ENCODE peak calls at places on chromosomes 13 and 19, in nine cellular contexts. F is heart left ventricle, Y is vagina, M is dorsolateral prefrontal cortex, I is AG04450, E is A549, C is tibial nerve, S is lung, K is fibroblast of lung. H is an unnamed sample.

GRCh38 chr13:41900918-41901317 is 60.0 kb downstream of the VWA8 start:
- DNase-seq in F (no peak), Y (no peak), M (no peak), I (no peak), E (no peak), C (no peak), S (no peak), K (no peak), H (no peak)

GRCh38 chr19:4583961-4584669 is 24.6 kb upstream of the SEMA6B start:
- DNase-seq in F (no peak), Y (no peak), M (peak; percentile 67), I (no peak), E (no peak), C (no peak), S (no peak), K (no peak), H (no peak)

GRCh38 chr13:23466144-23467002 is 32.9 kb upstream of the SACS start:
- DNase-seq in F (peak; percentile 75), Y (no peak), M (peak; percentile 85), I (peak; percentile 42), E (peak; percentile 41), C (peak; percentile 72), S (peak; percentile 54), K (peak; percentile 88), H (peak; percentile 73)

GRCh38 chr19:50670102-50670380 is 20.8 kb downstream of the C19orf81 start:
- DNase-seq in F (no peak), Y (no peak), M (no peak), I (no peak), E (no peak), C (no peak), S (no peak), K (no peak), H (no peak)

GRCh38 chr13:114118763-114119123 is 13.7 kb downstream of the RASA3 start:
- DNase-seq in F (no peak), Y (no peak), M (no peak), I (no peak), E (peak; percentile 55), C (no peak), S (no peak), K (peak; percentile 66), H (no peak)

GRCh38 chr19:6731822-6732221 is 5.6 kb downstream of the GPR108 start:
- DNase-seq in F (no peak), Y (no peak), M (no peak), I (no peak), E (no peak), C (no peak), S (no peak), K (no peak), H (no peak)

GRCh38 chr19:30064021-30064699 is 122.1 kb downstream of the URI1 start:
- DNase-seq in F (no peak), Y (no peak), M (no peak), I (no peak), E (no peak), C (no peak), S (no peak), K (no peak), H (no peak)

GRCh38 chr19:4066682-4067395 is at the start of gene ZBTB7A:
- DNase-seq in F (peak; percentile 87), Y (no peak), M (peak; percentile 80), I (no peak), E (peak; percentile 70), C (peak; percentile 77), S (peak; percentile 91), K (peak; percentile 76), H (peak; percentile 85)

GRCh38 chr13:95180513-95181245 is 120.6 kb downstream of the ABCC4 start:
- DNase-seq in F (no peak), Y (no peak), M (no peak), I (no peak), E (no peak), C (no peak), S (no peak), K (no peak), H (no peak)

GRCh38 chr19:46842791-46843190 is 7.9 kb downstream of the AP2S1 start:
- DNase-seq in F (no peak), Y (no peak), M (no peak), I (no peak), E (no peak), C (no peak), S (no peak), K (no peak), H (no peak)

GRCh38 chr19:42396248-42396541 is 6.1 kb upstream of the CNFN start:
- DNase-seq in F (no peak), Y (no peak), M (no peak), I (no peak), E (no peak), C (no peak), S (no peak), K (no peak), H (no peak)

GRCh38 chr19:40305403-40305802 is 20.3 kb upstream of the AKT2 start:
- DNase-seq in F (peak; percentile 82), Y (no peak), M (peak; percentile 71), I (peak; percentile 83), E (peak; percentile 99), C (peak; percentile 59), S (peak; percentile 81), K (peak; percentile 93), H (peak; percentile 81)

GRCh38 chr13:80590551-80590950 is 249.6 kb upstream of the SPRY2 start:
- DNase-seq in F (no peak), Y (no peak), M (no peak), I (no peak), E (no peak), C (no peak), S (no peak), K (no peak), H (no peak)

GRCh38 chr13:52931913-52932312 is 83.5 kb upstream of the PCDH8 start:
- DNase-seq in F (no peak), Y (no peak), M (no peak), I (no peak), E (no peak), C (no peak), S (no peak), K (no peak), H (no peak)

GRCh38 chr13:27024781-27025492 is 146.7 kb downstream of the USP12 start:
- DNase-seq in F (no peak), Y (no peak), M (no peak), I (no peak), E (no peak), C (no peak), S (no peak), K (no peak), H (no peak)

GRCh38 chr19:55494172-55494761 is 6.0 kb downstream of the SSC5D start:
- DNase-seq in F (peak; percentile 79), Y (no peak), M (no peak), I (no peak), E (no peak), C (no peak), S (no peak), K (peak; percentile 36), H (peak; percentile 86)

GRCh38 chr13:32142956-32143375 is 111.4 kb downstream of the FRY start:
- DNase-seq in F (no peak), Y (no peak), M (no peak), I (peak; percentile 36), E (no peak), C (no peak), S (no peak), K (peak; percentile 36), H (no peak)
- H3K27ac ChIP-seq in F (no peak overlapping the region), Y (no peak overlapping the region), M (no peak overlapping the region), I (no peak overlapping the region), E (no peak overlapping the region), C (no peak overlapping the region), S (no peak overlapping the region), K (no peak overlapping the region), H (no peak overlapping the region)

GRCh38 chr13:67137044-67137735 is 92.9 kb downstream of the PCDH9 start:
- DNase-seq in F (no peak), Y (no peak), M (no peak), I (no peak), E (no peak), C (no peak), S (no peak), K (peak; percentile 49), H (no peak)

GRCh38 chr13:67133476-67133875 is 96.7 kb downstream of the PCDH9 start:
- DNase-seq in F (no peak), Y (no peak), M (no peak), I (no peak), E (no peak), C (no peak), S (no peak), K (no peak), H (no peak)

GRCh38 chr13:67136157-67136556 is 94.0 kb downstream of the PCDH9 start:
- DNase-seq in F (no peak), Y (no peak), M (no peak), I (no peak), E (no peak), C (no peak), S (no peak), K (no peak), H (no peak)

GRCh38 chr13:67135356-67135755 is 94.8 kb downstream of the PCDH9 start:
- DNase-seq in F (no peak), Y (no peak), M (no peak), I (no peak), E (no peak), C (no peak), S (no peak), K (no peak), H (no peak)

DNA sequence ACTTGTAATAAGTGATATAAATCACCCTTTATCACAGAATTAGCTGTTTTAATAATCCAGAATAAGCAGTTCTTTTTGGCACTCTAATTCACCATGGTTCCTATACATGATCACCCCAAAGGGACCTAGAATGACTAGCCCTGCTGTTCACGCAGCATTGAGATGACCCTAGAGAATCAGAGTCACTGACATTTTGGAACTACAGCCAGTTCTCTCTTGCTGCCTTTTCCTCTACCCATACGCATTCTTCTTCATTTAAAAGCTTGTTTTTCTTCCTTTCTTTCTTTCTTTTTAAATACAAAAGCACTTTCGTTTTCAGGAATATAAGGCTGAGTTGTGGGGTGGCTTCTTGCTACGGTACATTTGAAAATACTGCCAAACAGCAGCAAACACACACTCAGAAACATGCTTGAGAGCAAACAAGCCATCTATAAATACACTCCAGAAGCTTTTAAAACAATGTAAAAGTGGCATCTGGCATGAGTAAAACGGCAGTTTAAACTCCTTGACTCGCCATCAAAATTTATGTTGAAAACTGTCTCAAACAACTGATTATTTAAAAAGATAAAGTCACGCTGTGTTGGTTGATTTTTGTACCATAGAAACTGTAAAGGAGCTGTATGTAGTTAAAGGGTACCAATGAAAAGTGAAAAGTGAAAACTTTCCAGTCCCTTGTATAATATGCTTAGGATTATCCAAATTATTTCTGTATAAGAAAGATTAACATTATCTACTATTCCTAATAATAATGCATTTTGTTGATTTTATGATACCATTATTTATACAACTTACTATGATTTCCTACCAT is 95.6 kb downstream of the PCDH9 start:
- DNase-seq in F (no peak), Y (no peak), M (no peak), I (no peak), E (no peak), C (no peak), S (no peak), K (peak; percentile 50), H (no peak)
- TF ChIP-seq CTCF in F (no peak), Y (no peak), M (no peak), I (no peak), E (no peak), C (no peak), S (no peak), K (no peak), H (no peak)

GRCh38 chr13:30718661-30719520 is 16.5 kb upstream of the ALOX5AP start:
- DNase-seq in F (no peak), Y (no peak), M (no peak), I (peak; percentile 74), E (peak; percentile 25), C (no peak), S (no peak), K (peak; percentile 88), H (no peak)
- H3K4me3 ChIP-seq in F (no peak overlapping the region), Y (no peak overlapping the region), M (no peak overlapping the region), I (no peak overlapping the region), E (no peak overlapping the region), C (no peak overlapping the region), S (no peak overlapping the region), K (no peak overlapping the region), H (no peak overlapping the region)

GRCh38 chr19:10086032-10086903 is at the start of gene SHFL:
- DNase-seq in F (peak; percentile 77), Y (no peak), M (peak; percentile 83), I (no peak), E (peak; percentile 44), C (peak; percentile 50), S (peak; percentile 70), K (peak; percentile 58), H (peak; percentile 79)
- H3K27ac ChIP-seq in F (peak within 1 kb of the TSS; percentile 95), Y (peak within 1 kb of the TSS; percentile 96), M (peak within 1 kb of the TSS; percentile 90), I (no peak within 1 kb of the TSS), E (peak within 1 kb of the TSS; percentile 98), C (peak within 1 kb of the TSS; percentile 87), S (peak within 1 kb of the TSS; percentile 91), K (peak within 1 kb of the TSS; percentile 49), H (peak within 1 kb of the TSS; percentile 74)